ENCODE peak calls at places on chromosomes 2 and 18, in five cellular contexts. One of them, this sample, is unnamed.

GRCh38 chr2:113879457-113879856 is 10.4 kb upstream of the ACTR3 start:
- DNase-seq in fibroblast of the aortic adventitia: no peak
- DNase-seq in fibroblast of mammary gland: no peak
- DNase-seq in IMR-90: no peak
- DNase-seq in epithelial cell of esophagus: no peak
- DNase-seq in this sample: no peak

GRCh38 chr2:170155022-170155722 is 22.8 kb upstream of the MYO3B start:
- DNase-seq in fibroblast of the aortic adventitia: peak
- DNase-seq in fibroblast of mammary gland: peak
- DNase-seq in IMR-90: peak
- DNase-seq in epithelial cell of esophagus: peak
- DNase-seq in this sample: peak

GRCh38 chr2:221444106-221444505 is 128.0 kb downstream of the EPHA4 start:
- DNase-seq in fibroblast of the aortic adventitia: peak
- DNase-seq in fibroblast of mammary gland: peak
- DNase-seq in IMR-90: peak
- DNase-seq in epithelial cell of esophagus: peak
- DNase-seq in this sample: no peak

GRCh38 chr2:2974982-2975381 is 402.6 kb downstream of the EIPR1 start:
- DNase-seq in fibroblast of the aortic adventitia: no peak
- DNase-seq in fibroblast of mammary gland: no peak
- DNase-seq in IMR-90: no peak
- DNase-seq in epithelial cell of esophagus: no peak
- DNase-seq in this sample: no peak

GRCh38 chr18:50061876-50062517 is 132.9 kb downstream of the MYO5B start:
- DNase-seq in fibroblast of the aortic adventitia: no peak
- DNase-seq in fibroblast of mammary gland: peak
- DNase-seq in IMR-90: no peak
- DNase-seq in epithelial cell of esophagus: no peak
- DNase-seq in this sample: no peak

GRCh38 chr2:213152065-213152794 is 818 bp upstream of the IKZF2 start:
- DNase-seq in fibroblast of the aortic adventitia: peak
- DNase-seq in fibroblast of mammary gland: peak
- DNase-seq in IMR-90: peak
- DNase-seq in epithelial cell of esophagus: peak
- DNase-seq in this sample: peak

GRCh38 chr2:137155351-137156104 is 390.2 kb downstream of the THSD7B start:
- DNase-seq in fibroblast of the aortic adventitia: peak
- DNase-seq in fibroblast of mammary gland: peak
- DNase-seq in IMR-90: no peak
- DNase-seq in epithelial cell of esophagus: peak
- DNase-seq in this sample: no peak

GRCh38 chr18:10519999-10520935 is 5.6 kb upstream of the NAPG start:
- DNase-seq in fibroblast of the aortic adventitia: peak
- DNase-seq in fibroblast of mammary gland: peak
- DNase-seq in IMR-90: peak
- DNase-seq in epithelial cell of esophagus: peak
- DNase-seq in this sample: peak

GRCh38 chr2:88857951-88858406 is 166.5 kb downstream of the RPIA start:
- DNase-seq in fibroblast of the aortic adventitia: peak
- DNase-seq in fibroblast of mammary gland: peak
- DNase-seq in IMR-90: peak
- DNase-seq in epithelial cell of esophagus: no peak
- DNase-seq in this sample: no peak

GRCh38 chr2:203915256-203915655 is 21.3 kb upstream of the ICOS start:
- DNase-seq in fibroblast of the aortic adventitia: peak
- DNase-seq in fibroblast of mammary gland: peak
- DNase-seq in IMR-90: no peak
- DNase-seq in epithelial cell of esophagus: no peak
- DNase-seq in this sample: no peak

GRCh38 chr2:3007135-3007534 is 370.5 kb downstream of the EIPR1 start:
- DNase-seq in fibroblast of the aortic adventitia: no peak
- DNase-seq in fibroblast of mammary gland: no peak
- DNase-seq in IMR-90: no peak
- DNase-seq in epithelial cell of esophagus: no peak
- DNase-seq in this sample: no peak

GRCh38 chr2:219912530-219912929 is 285.1 kb downstream of the SLC4A3 start:
- DNase-seq in fibroblast of the aortic adventitia: peak
- DNase-seq in fibroblast of mammary gland: peak
- DNase-seq in IMR-90: peak
- DNase-seq in epithelial cell of esophagus: peak
- DNase-seq in this sample: no peak
- TF ChIP-seq CTCF in fibroblast of the aortic adventitia: peak
- TF ChIP-seq CTCF in fibroblast of mammary gland: peak
- TF ChIP-seq CTCF in IMR-90: peak
- TF ChIP-seq CTCF in epithelial cell of esophagus: peak
- TF ChIP-seq CTCF in this sample: no peak

GRCh38 chr2:43268066-43268971 is 41.9 kb upstream of the ZFP36L2 start:
- DNase-seq in fibroblast of the aortic adventitia: no peak
- DNase-seq in fibroblast of mammary gland: peak
- DNase-seq in IMR-90: no peak
- DNase-seq in epithelial cell of esophagus: peak
- DNase-seq in this sample: no peak

GRCh38 chr2:43269706-43270105 is 43.3 kb upstream of the ZFP36L2 start:
- DNase-seq in fibroblast of the aortic adventitia: peak
- DNase-seq in fibroblast of mammary gland: peak
- DNase-seq in IMR-90: peak
- DNase-seq in epithelial cell of esophagus: peak
- DNase-seq in this sample: no peak

GRCh38 chr2:43270461-43270860 is 44.1 kb upstream of the ZFP36L2 start:
- DNase-seq in fibroblast of the aortic adventitia: no peak
- DNase-seq in fibroblast of mammary gland: no peak
- DNase-seq in IMR-90: no peak
- DNase-seq in epithelial cell of esophagus: no peak
- DNase-seq in this sample: no peak

GRCh38 chr2:43267393-43267792 is 41.0 kb upstream of the ZFP36L2 start:
- DNase-seq in fibroblast of the aortic adventitia: no peak
- DNase-seq in fibroblast of mammary gland: no peak
- DNase-seq in IMR-90: no peak
- DNase-seq in epithelial cell of esophagus: no peak
- DNase-seq in this sample: no peak

GRCh38 chr2:43269074-43269572 is 42.7 kb upstream of the ZFP36L2 start:
- DNase-seq in fibroblast of the aortic adventitia: peak
- DNase-seq in fibroblast of mammary gland: peak
- DNase-seq in IMR-90: peak
- DNase-seq in epithelial cell of esophagus: peak
- DNase-seq in this sample: peak
- TF ChIP-seq CTCF in fibroblast of the aortic adventitia: peak
- TF ChIP-seq CTCF in fibroblast of mammary gland: peak
- TF ChIP-seq CTCF in IMR-90: peak
- TF ChIP-seq CTCF in epithelial cell of esophagus: no peak
- TF ChIP-seq CTCF in this sample: no peak

GRCh38 chr2:132667716-132668115 is 2.3 kb downstream of the LYPD1 start:
- DNase-seq in fibroblast of the aortic adventitia: peak
- DNase-seq in fibroblast of mammary gland: no peak
- DNase-seq in IMR-90: peak
- DNase-seq in epithelial cell of esophagus: no peak
- DNase-seq in this sample: no peak

GRCh38 chr2:132669854-132670103 is 226 bp downstream of the LYPD1 start:
- DNase-seq in fibroblast of the aortic adventitia: no peak
- DNase-seq in fibroblast of mammary gland: no peak
- DNase-seq in IMR-90: no peak
- DNase-seq in epithelial cell of esophagus: peak
- DNase-seq in this sample: peak

GRCh38 chr2:132668189-132668833 is 1.7 kb downstream of the LYPD1 start:
- DNase-seq in fibroblast of the aortic adventitia: peak
- DNase-seq in fibroblast of mammary gland: no peak
- DNase-seq in IMR-90: no peak
- DNase-seq in epithelial cell of esophagus: no peak
- DNase-seq in this sample: peak

GRCh38 chr2:132670104-132670960 is at the start of gene LYPD1:
- DNase-seq in fibroblast of the aortic adventitia: peak
- DNase-seq in fibroblast of mammary gland: no peak
- DNase-seq in IMR-90: no peak
- DNase-seq in epithelial cell of esophagus: peak
- DNase-seq in this sample: peak

DNA sequence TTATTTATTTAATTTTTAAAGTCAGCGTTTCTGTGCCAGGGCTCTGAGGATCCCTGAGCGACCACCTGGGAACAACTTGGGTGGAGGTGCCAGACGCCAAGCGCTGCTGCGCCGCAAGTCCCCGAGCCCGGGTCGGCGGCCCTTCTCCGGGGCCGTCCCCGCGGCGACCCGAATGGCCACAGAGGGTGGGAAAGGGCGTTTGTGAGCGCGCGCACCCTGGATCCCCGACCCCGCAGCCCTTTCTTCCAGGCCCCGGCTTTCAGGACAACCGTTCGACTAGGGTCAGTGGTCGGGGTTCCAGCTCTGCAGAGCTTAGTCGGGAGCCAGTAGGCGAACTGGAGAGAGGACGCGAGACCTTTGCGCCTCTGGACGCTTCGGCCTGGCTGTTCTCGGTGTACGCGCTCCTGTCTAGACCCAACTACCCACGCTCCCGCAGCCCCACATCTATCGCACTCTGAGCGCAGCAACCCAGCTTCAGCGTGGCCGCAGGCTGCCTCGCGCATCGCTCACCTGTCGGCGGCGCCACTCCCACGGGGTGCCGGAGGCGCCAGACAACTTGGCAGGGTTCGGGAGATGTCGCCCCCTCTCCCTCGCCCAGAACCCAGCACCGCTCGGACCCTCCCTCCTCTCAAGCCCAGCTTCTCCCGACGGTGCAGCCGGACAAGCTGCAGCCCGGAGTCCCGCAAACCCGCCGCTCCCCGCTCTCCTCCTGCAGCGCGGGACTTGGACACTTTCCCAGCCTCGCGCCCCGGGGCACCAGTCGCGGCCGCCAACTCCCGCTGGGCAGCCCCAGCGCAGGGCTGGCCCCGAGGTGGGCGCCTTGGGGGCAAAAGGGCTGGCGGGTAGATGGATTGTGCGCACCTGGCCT is 785 bp downstream of the LYPD1 start:
- DNase-seq in fibroblast of the aortic adventitia: peak
- DNase-seq in fibroblast of mammary gland: no peak
- DNase-seq in IMR-90: no peak
- DNase-seq in epithelial cell of esophagus: no peak
- DNase-seq in this sample: peak
- TF ChIP-seq CTCF in fibroblast of the aortic adventitia: peak
- TF ChIP-seq CTCF in fibroblast of mammary gland: no peak
- TF ChIP-seq CTCF in IMR-90: no peak
- TF ChIP-seq CTCF in epithelial cell of esophagus: no peak
- TF ChIP-seq CTCF in this sample: no peak

GRCh38 chr18:58787750-58788149 is 76.9 kb upstream of the ZNF532 start:
- DNase-seq in fibroblast of the aortic adventitia: no peak
- DNase-seq in fibroblast of mammary gland: no peak
- DNase-seq in IMR-90: no peak
- DNase-seq in epithelial cell of esophagus: no peak
- DNase-seq in this sample: no peak

GRCh38 chr18:58788470-58788869 is 76.2 kb upstream of the ZNF532 start:
- DNase-seq in fibroblast of the aortic adventitia: no peak
- DNase-seq in fibroblast of mammary gland: no peak
- DNase-seq in IMR-90: no peak
- DNase-seq in epithelial cell of esophagus: peak
- DNase-seq in this sample: no peak

GRCh38 chr18:58785870-58786269 is 78.8 kb upstream of the ZNF532 start:
- DNase-seq in fibroblast of the aortic adventitia: no peak
- DNase-seq in fibroblast of mammary gland: no peak
- DNase-seq in IMR-90: no peak
- DNase-seq in epithelial cell of esophagus: peak
- DNase-seq in this sample: no peak

GRCh38 chr18:58784601-58785137 is 80.0 kb upstream of the ZNF532 start:
- DNase-seq in fibroblast of the aortic adventitia: no peak
- DNase-seq in fibroblast of mammary gland: no peak
- DNase-seq in IMR-90: no peak
- DNase-seq in epithelial cell of esophagus: peak
- DNase-seq in this sample: no peak

GRCh38 chr18:58785171-58785805 is 79.4 kb upstream of the ZNF532 start:
- DNase-seq in fibroblast of the aortic adventitia: peak
- DNase-seq in fibroblast of mammary gland: peak
- DNase-seq in IMR-90: peak
- DNase-seq in epithelial cell of esophagus: peak
- DNase-seq in this sample: no peak
- TF ChIP-seq CTCF in fibroblast of the aortic adventitia: peak
- TF ChIP-seq CTCF in fibroblast of mammary gland: no peak
- TF ChIP-seq CTCF in IMR-90: no peak
- TF ChIP-seq CTCF in epithelial cell of esophagus: peak
- TF ChIP-seq CTCF in this sample: no peak

DNA sequence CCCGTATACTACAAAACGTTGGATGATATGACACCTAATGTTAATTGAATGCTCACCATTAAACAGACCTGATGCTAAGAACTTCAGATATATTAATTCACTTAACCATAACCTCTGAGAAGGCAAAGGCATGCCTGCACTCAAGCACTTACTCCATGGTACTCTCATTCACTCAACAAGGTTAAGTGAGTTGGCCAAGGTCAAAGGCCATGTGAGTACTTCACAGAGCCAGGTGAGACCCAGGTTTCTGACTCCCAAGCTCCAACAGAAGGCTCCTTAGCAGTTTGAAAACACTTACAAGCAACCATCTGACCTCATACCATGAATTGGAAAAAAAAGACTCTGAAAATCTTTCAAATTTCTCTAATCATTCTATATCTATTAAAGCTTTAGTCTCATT is 198.8 kb downstream of the L3MBTL4 start:
- DNase-seq in fibroblast of the aortic adventitia: no peak
- DNase-seq in fibroblast of mammary gland: no peak
- DNase-seq in IMR-90: no peak
- DNase-seq in epithelial cell of esophagus: no peak
- DNase-seq in this sample: no peak
- TF ChIP-seq CTCF in fibroblast of the aortic adventitia: no peak
- TF ChIP-seq CTCF in fibroblast of mammary gland: no peak
- TF ChIP-seq CTCF in IMR-90: no peak
- TF ChIP-seq CTCF in epithelial cell of esophagus: no peak
- TF ChIP-seq CTCF in this sample: no peak

DNA sequence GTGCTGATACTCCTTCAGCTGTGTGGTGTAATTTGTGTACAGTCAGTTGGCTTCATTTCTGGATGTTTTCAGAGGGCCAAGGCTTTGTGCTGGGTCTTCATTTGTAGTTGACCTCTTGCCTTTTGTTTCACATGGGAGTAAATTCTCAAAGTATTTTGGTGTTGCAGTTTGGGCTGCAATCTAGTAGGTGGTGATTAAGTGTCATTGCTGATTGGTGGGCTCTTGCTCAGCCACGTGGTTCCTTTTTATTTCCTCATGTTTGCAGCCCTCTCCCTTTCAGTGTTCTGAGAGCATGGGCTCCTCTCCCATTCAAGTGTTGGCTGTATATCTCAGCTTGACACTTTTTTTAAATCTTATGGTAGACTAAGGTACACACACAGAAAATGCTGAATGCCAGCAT is 96.8 kb downstream of the SNTG2 start:
- DNase-seq in fibroblast of the aortic adventitia: peak
- DNase-seq in fibroblast of mammary gland: peak
- DNase-seq in IMR-90: no peak
- DNase-seq in epithelial cell of esophagus: no peak
- DNase-seq in this sample: no peak
- TF ChIP-seq CTCF in fibroblast of the aortic adventitia: no peak
- TF ChIP-seq CTCF in fibroblast of mammary gland: no peak
- TF ChIP-seq CTCF in IMR-90: no peak
- TF ChIP-seq CTCF in epithelial cell of esophagus: no peak
- TF ChIP-seq CTCF in this sample: peak

This sample was measured in endothelial cell.